ENCODE peak calls at places on chromosomes 4 and X, in seven cellular contexts. G is glutamatergic neuron; Q is naive thymus-derived CD8-positive, alpha-beta T cell; T is activated T-helper 9 cell treated with anti-CD3 and anti-CD28 coated beads, Interleukin-2, amount 50 U/mL, for 16 hours; R is GM04503; X is B cell; E is activated T-helper 1 cell treated with Interleukin-2 at 50 U/mL for 16 hours. F is an unnamed sample.

GRCh38 chr4:155600246-155600645 is 66.4 kb upstream of the GUCY1A1 start:
- DNase-seq in E (no peak), X (no peak), G (no peak), R (no peak), T (no peak), Q (no peak), F (no peak)

GRCh38 chrX:30580641-30581040 is 3.1 kb upstream of the TASL start:
- DNase-seq in X (no peak), E (no peak), G (no peak), Q (no peak), T (no peak), R (no peak), F (no peak)

GRCh38 chrX:48508400-48509244 is at the start of gene PORCN:
- DNase-seq in T (peak; percentile 69), X (peak; percentile 84), E (peak; percentile 68), Q (peak; percentile 70), G (peak; percentile 81), R (no peak), F (peak; percentile 69)

GRCh38 chr4:146051724-146052396 is 113.2 kb upstream of the ZNF827 start:
- DNase-seq in G (no peak), X (no peak), R (peak; percentile 47), Q (no peak), E (no peak), T (no peak), F (no peak)

GRCh38 chrX:31679861-31680260 is 608.0 kb upstream of the FTHL17 start:
- DNase-seq in E (no peak), X (no peak), T (no peak), G (no peak), Q (no peak), R (no peak), F (no peak)

GRCh38 chrX:29699214-29699613 is 516.1 kb upstream of the MAGEB2 start:
- DNase-seq in T (no peak), Q (no peak), X (no peak), R (peak; percentile 16), G (no peak), E (no peak), F (no peak)

GRCh38 chr4:113576947-113577678 is 184.4 kb downstream of the CAMK2D start:
- DNase-seq in Q (no peak), R (no peak), X (no peak), G (no peak), T (no peak), E (no peak), F (no peak)

GRCh38 chr4:169098054-169098896 is 88.2 kb upstream of the CBR4 start:
- DNase-seq in Q (no peak), X (peak; percentile 10), T (no peak), R (no peak), E (no peak), G (no peak), F (no peak)